ENCODE peak calls at places on chromosomes 6 and 20, in seven cellular contexts. J is pancreas, D is left lung, T is H1, Y is heart left ventricle, U is Panc1, P is fibroblast of lung. R is an unnamed sample. For H3K4me1, the result is how much of the 10 kb centered on the place peaks cover.

GRCh38 chr20:45913105-45913504 is 1.1 kb upstream of the PLTP start:
- DNase-seq in J (no peak), D (no peak), T (no peak), Y (no peak), U (no peak), P (no peak), R (no peak)

GRCh38 chr6:131914967-131915751 is 36.0 kb downstream of the CCN2 start:
- DNase-seq in J (no peak), D (no peak), T (no peak), Y (peak), U (peak), P (peak), R (peak)

GRCh38 chr6:32774428-32774827 is 11.1 kb upstream of the HLA-DQB2 start:
- DNase-seq in J (no peak), D (no peak), T (no peak), Y (no peak), U (no peak), P (no peak), R (no peak)

GRCh38 chr6:16742116-16742515 is 19.1 kb downstream of the ATXN1 start:
- DNase-seq in J (no peak), D (no peak), T (no peak), Y (no peak), U (no peak), P (no peak), R (no peak)

GRCh38 chr20:38727602-38728236 is 3.4 kb downstream of the SLC32A1 start:
- DNase-seq in J (no peak), D (no peak), T (no peak), Y (no peak), U (no peak), P (no peak), R (no peak)

GRCh38 chr6:15331143-15331542 is 85.3 kb downstream of the JARID2 start:
- DNase-seq in J (no peak), D (no peak), T (no peak), Y (no peak), U (no peak), P (no peak), R (no peak)

GRCh38 chr6:170160031-170160627 is 130.7 kb downstream of the DLL1 start:
- DNase-seq in J (no peak), D (peak), T (no peak), Y (no peak), U (no peak), P (no peak), R (no peak)

GRCh38 chr6:159788757-159789376 is 535 bp downstream of the TCP1 start:
- DNase-seq in J (peak), D (peak), T (no peak), Y (peak), U (no peak), P (peak), R (peak)

GRCh38 chr6:165743366-165743898 is 80.4 kb upstream of the PDE10A start:
- DNase-seq in J (no peak), D (no peak), T (no peak), Y (no peak), U (no peak), P (no peak), R (no peak)

GRCh38 chr6:137518584-137518983 is 24.4 kb upstream of the OLIG3 start:
- DNase-seq in J (no peak), D (no peak), T (no peak), Y (no peak), U (no peak), P (no peak), R (no peak)

GRCh38 chr20:38573381-38573780 is 7.6 kb upstream of the ADIG start:
- DNase-seq in J (no peak), D (no peak), T (no peak), Y (no peak), U (no peak), P (no peak), R (no peak)

GRCh38 chr20:34703573-34704176 is 469 bp upstream of the TP53INP2 start:
- DNase-seq in J (peak), D (peak), T (no peak), Y (peak), U (no peak), P (peak), R (peak)

GRCh38 chr20:4814696-4815252 is 93.1 kb downstream of the PRND start:
- DNase-seq in J (peak), D (peak), T (no peak), Y (peak), U (no peak), P (no peak), R (no peak)

GRCh38 chr20:57840504-57841296 is 130.9 kb upstream of the PMEPA1 start:
- DNase-seq in J (no peak), D (no peak), T (no peak), Y (no peak), U (no peak), P (no peak), R (no peak)

GRCh38 chr6:117951783-117952182 is 44.7 kb downstream of the SLC35F1 start:
- DNase-seq in J (no peak), D (no peak), T (peak), Y (no peak), U (no peak), P (no peak), R (no peak)

GRCh38 chr20:35039146-35039545 is 53.5 kb downstream of the TRPC4AP start:
- DNase-seq in J (no peak), D (peak), T (no peak), Y (no peak), U (no peak), P (no peak), R (no peak)

GRCh38 chr6:168319279-168320051 is at the start of gene DACT2:
- DNase-seq in J (peak), D (no peak), T (no peak), Y (no peak), U (no peak), P (no peak), R (no peak)

GRCh38 chr6:2938004-2938631 is 33.2 kb downstream of the SERPINB6 start:
- DNase-seq in J (peak), D (no peak), T (no peak), Y (no peak), U (no peak), P (no peak), R (no peak)

GRCh38 chr6:135535989-135536414 is 38.5 kb upstream of the AHI1 start:
- DNase-seq in J (no peak), D (no peak), T (no peak), Y (no peak), U (no peak), P (peak), R (no peak)

GRCh38 chr6:11500008-11500407 is 37.5 kb upstream of the TMEM170B start:
- DNase-seq in J (no peak), D (no peak), T (no peak), Y (no peak), U (no peak), P (peak), R (no peak)

DNA sequence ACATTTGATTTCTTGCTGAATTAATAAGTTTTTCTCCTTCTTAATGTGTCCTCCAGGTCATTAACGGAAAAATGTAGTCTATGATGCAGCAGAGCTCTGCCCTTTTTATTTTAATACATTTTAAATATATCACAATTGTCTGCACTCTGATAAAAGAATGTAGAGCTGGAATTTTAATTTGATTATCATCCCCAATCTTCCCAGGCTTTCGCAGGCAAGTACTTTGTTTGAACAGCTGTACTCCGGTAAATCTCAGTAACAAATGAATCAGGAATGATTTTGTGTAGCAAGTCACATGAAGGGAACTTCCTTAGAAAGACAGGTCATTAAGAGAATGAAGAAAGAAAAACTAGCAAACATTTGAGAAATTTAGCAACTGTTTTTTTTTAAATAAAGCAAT is 147.2 kb downstream of the SOX4 start:
- DNase-seq in J (no peak), D (no peak), T (no peak), Y (no peak), U (no peak), P (peak), R (no peak)
- H3K4me1 ChIP-seq in J (under half), D (under half), T (under half), Y (under half), U (half or more), P (under half), R (under half)

DNA sequence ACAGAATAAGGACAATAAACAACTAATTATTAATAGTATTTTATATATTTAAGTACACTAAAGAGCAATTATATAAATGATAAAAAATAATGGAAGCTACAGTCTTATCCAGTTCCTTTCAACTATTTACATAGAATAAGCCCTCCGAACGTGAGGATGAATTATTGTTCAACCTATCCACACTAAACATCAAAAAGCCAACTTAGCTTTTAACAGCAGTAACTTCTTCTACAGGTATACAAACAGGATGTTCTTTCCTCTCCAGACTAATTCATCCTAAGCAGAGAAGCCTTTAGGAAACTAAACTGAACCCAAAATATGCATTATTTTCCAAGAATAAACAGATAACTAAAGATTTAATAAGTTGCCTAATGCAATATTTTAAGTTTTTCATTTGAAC is 2.3 kb downstream of the FKBP5 start:
- DNase-seq in J (no peak), D (no peak), T (no peak), Y (no peak), U (no peak), P (no peak), R (no peak)
- H3K4me1 ChIP-seq in J (under half), D (under half), T (under half), Y (under half), U (under half), P (under half), R (under half)

DNA sequence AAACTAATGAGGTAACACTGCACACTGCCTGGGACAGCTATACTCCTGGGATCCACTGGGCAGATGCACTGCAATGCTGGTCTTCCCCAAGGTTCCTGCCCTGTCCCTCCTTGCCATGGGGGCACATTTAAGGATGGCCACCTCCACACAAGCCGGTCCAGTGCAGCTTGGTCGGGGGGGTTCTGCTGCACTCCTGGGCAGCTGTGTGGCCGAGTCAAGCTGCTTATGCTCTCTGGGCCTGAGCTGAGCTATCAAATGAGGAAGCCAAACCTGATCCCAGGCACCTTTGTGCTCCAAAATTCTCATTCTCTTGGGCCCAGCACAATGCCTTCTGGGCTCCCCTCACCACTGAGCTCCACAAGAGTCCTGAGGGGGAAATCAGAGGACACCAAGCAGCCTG is 37.3 kb downstream of the NINL start:
- DNase-seq in J (no peak), D (no peak), T (no peak), Y (no peak), U (no peak), P (no peak), R (no peak)
- H3K4me1 ChIP-seq in J (under half), D (under half), T (under half), Y (under half), U (under half), P (under half), R (under half)

GRCh38 chr6:7237653-7238190 is 75.3 kb downstream of the SSR1 start:
- DNase-seq in J (no peak), D (no peak), T (no peak), Y (no peak), U (no peak), P (peak), R (no peak)

GRCh38 chr6:7238526-7238899 is 74.5 kb downstream of the SSR1 start:
- DNase-seq in J (no peak), D (no peak), T (no peak), Y (no peak), U (no peak), P (no peak), R (no peak)

GRCh38 chr6:7239590-7239948 is 73.4 kb downstream of the SSR1 start:
- DNase-seq in J (no peak), D (peak), T (no peak), Y (no peak), U (no peak), P (no peak), R (no peak)

GRCh38 chr6:7240351-7240750 is 72.6 kb downstream of the SSR1 start:
- DNase-seq in J (no peak), D (peak), T (no peak), Y (no peak), U (no peak), P (no peak), R (no peak)

GRCh38 chr6:7238900-7239589 is 74.0 kb downstream of the SSR1 start:
- DNase-seq in J (peak), D (peak), T (no peak), Y (peak), U (no peak), P (peak), R (peak)
- H3K4me1 ChIP-seq in J (half or more), D (under half), T (under half), Y (under half), U (under half), P (under half), R (under half)

DNA sequence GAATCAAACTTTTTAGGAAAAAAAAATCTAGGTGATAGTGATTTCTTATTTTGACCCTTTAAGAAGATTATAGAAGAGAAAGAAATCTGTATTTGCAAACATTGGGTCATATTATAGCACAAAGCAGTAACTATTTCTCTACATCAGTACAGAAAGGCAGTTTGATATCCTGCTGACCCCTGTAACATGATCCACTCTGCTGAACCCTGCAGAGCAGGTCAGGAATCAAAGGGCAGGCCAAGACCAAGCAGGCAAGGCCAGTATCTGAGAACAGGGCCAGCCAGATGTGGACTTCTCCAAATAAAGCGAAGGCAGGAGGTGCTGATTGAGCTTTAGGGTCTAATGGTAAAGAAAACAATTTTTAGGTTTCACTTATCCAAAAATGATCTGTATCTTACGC is 239.4 kb downstream of the PTPRK start:
- DNase-seq in J (no peak), D (no peak), T (no peak), Y (no peak), U (no peak), P (no peak), R (no peak)
- H3K4me1 ChIP-seq in J (under half), D (under half), T (under half), Y (under half), U (under half), P (under half), R (under half)